ENCODE peak calls at places on chromosomes 2 and 18, in eight cellular contexts. Q is mesendoderm, J is GM23248, H is astrocyte, I is AG04450, A is small intestine, L is Peyer's patch, N is tibial artery. O is an unnamed sample.

GRCh38 chr2:104289646-104290565 is 564.0 kb upstream of the POU3F3 start:
- DNase-seq in N (no peak), H (no peak), Q (peak; percentile 18), L (no peak), A (no peak), J (no peak), I (no peak), O (no peak)

GRCh38 chr2:177038772-177039484 is 173.7 kb upstream of the HNRNPA3 start:
- DNase-seq in A (peak; percentile 9), I (no peak), N (no peak), J (peak; percentile 13), Q (no peak), H (no peak), L (no peak), O (no peak)

GRCh38 chr2:190911813-190912212 is 31.2 kb downstream of the GLS start:
- DNase-seq in N (no peak), A (peak; percentile 79), L (no peak), H (peak; percentile 14), Q (no peak), I (no peak), J (no peak), O (no peak)

GRCh38 chr18:3595282-3596273 is 145.6 kb downstream of the TGIF1 start:
- DNase-seq in H (peak; percentile 99), J (peak; percentile 96), Q (peak; percentile 76), A (peak; percentile 62), I (peak; percentile 90), N (peak; percentile 64), L (no peak), O (peak; percentile 79)

GRCh38 chr2:5794012-5794411 is 101.8 kb downstream of the SOX11 start:
- DNase-seq in J (no peak), Q (no peak), A (no peak), H (no peak), N (no peak), I (no peak), L (no peak), O (no peak)

GRCh38 chr2:223580951-223581350 is 21.2 kb downstream of the SCG2 start:
- DNase-seq in A (no peak), I (no peak), Q (no peak), L (no peak), H (peak; percentile 77), N (no peak), J (peak; percentile 88), O (no peak)

GRCh38 chr2:1967242-1968210 is 223.2 kb upstream of the PXDN start:
- DNase-seq in H (no peak), L (no peak), J (no peak), Q (no peak), A (no peak), N (no peak), I (no peak), O (no peak)

GRCh38 chr2:47174731-47175361 is 19.7 kb upstream of the STPG4 start:
- DNase-seq in H (peak; percentile 68), L (no peak), Q (peak; percentile 71), N (peak; percentile 56), I (no peak), A (peak; percentile 95), J (peak; percentile 82), O (peak; percentile 34)

GRCh38 chr2:232634319-232635150 is 1.1 kb downstream of the EFHD1 start:
- DNase-seq in I (no peak), Q (peak; percentile 66), H (no peak), L (no peak), A (no peak), J (no peak), N (peak; percentile 29), O (no peak)

GRCh38 chr2:8923173-8923572 is 80.3 kb downstream of the MBOAT2 start:
- DNase-seq in L (no peak), A (no peak), H (no peak), N (no peak), I (no peak), J (no peak), Q (no peak), O (no peak)

GRCh38 chr18:61352611-61353010 is 19.4 kb downstream of the CDH20 start:
- DNase-seq in N (no peak), A (no peak), I (no peak), Q (no peak), L (no peak), J (peak; percentile 35), H (no peak), O (no peak)

GRCh38 chr2:229454934-229455631 is 184.0 kb upstream of the PID1 start:
- DNase-seq in H (peak; percentile 99), A (no peak), L (no peak), N (no peak), J (peak; percentile 84), I (no peak), Q (no peak), O (no peak)

GRCh38 chr2:174693344-174693743 is 70.9 kb downstream of the CHRNA1 start:
- DNase-seq in A (no peak), H (no peak), Q (peak; percentile 64), I (no peak), J (no peak), N (no peak), L (no peak), O (no peak)

GRCh38 chr2:208820289-208820688 is 413.7 kb downstream of the PTH2R start:
- DNase-seq in Q (peak; percentile 65), L (no peak), A (no peak), N (no peak), H (no peak), I (no peak), J (peak; percentile 0), O (no peak)

GRCh38 chr2:140696449-140696848 is 1434.4 kb downstream of the LRP1B start:
- DNase-seq in H (no peak), L (no peak), Q (peak; percentile 39), N (no peak), A (no peak), I (no peak), J (no peak), O (no peak)

DNA sequence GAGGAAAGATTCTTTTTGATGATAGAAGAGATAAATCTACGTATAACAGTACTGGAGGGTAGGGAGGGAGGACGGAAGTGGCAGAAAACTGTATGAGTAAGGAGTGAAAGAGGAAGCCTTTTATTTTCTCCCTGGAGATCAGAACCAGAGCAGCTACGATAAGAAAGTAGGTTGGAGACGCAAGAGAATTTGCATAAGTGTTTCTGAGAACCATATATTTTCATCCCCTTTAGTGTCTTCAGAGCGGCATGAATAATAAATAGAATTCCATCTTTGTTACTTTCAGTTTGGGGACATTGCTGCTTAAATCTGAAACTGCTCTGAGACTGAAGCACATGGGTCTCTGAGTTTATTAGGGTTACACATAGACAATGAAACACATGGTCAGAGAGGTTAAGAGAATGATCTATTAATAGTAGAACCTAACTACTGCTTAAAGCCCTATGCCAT is 230.2 kb upstream of the TNP1 start:
- DNase-seq in N (no peak), J (peak; percentile 43), H (no peak), I (no peak), L (no peak), Q (no peak), A (no peak), O (no peak)
- H3K27ac ChIP-seq in N (peak overlapping the region; percentile 10), J (no peak overlapping the region), H (no peak overlapping the region), I (no peak overlapping the region), L (no peak overlapping the region), Q (no peak overlapping the region), A (no peak overlapping the region), O (no peak overlapping the region)

DNA sequence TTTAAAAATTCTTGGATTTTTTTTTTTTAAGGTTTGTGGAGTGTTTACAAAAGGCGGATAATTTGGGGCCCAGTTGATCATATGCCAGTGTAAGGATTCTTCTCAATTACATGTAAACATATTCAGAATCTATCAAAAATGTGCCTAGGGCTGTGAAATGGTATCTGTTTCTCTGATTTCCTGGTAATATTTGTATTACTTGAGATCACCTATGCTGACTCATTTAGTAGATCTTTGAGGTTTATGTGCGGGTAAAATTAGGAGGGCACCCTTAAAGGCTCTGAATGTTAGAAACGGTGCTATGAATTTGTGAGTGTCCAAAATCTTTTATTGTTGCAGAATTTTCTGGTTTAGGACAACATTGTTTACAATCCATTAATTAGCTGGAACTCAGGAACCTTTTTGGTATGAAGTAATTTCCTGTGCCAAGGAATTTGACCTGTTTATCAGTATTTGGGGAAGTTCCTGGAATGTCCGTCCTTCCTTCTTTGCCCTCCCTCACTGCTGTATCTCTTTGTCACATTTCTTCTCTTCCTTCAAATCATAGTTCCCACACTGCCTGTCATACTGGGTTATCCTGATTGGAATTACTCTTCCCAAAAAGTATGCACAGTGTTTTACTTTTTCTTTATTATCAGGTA is 130.5 kb downstream of the TANC1 start:
- DNase-seq in N (no peak), H (peak; percentile 71), L (no peak), I (no peak), Q (peak; percentile 60), J (no peak), A (no peak), O (no peak)
- H3K27ac ChIP-seq in N (peak overlapping the region; percentile 5), H (peak overlapping the region; percentile 60), L (no peak overlapping the region), I (no peak overlapping the region), Q (no peak overlapping the region), J (no peak overlapping the region), A (no peak overlapping the region), O (no peak overlapping the region)

DNA sequence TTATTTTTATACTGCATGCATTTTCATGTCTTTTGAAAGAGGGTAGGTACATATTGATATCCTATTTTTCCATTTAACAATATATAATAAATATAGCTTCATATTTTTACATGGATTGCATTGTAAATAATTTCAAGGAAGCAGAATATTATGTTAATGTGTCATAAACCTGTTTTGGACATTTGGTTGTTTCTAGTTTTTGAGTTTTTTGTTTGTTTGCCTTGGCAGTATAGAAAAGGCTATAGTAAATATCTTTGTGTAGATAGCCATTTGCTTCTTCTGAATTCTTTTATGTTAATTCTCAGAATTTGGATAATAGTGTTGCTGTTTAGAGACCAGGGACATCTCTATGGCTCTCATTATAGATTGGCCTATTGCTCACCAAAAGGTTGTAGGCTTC is 645.2 kb downstream of the SLC4A3 start:
- DNase-seq in Q (no peak), L (no peak), I (no peak), N (no peak), H (no peak), A (no peak), J (no peak), O (no peak)
- H3K27ac ChIP-seq in Q (no peak overlapping the region), L (no peak overlapping the region), I (no peak overlapping the region), N (no peak overlapping the region), H (no peak overlapping the region), A (no peak overlapping the region), J (no peak overlapping the region), O (no peak overlapping the region)

DNA sequence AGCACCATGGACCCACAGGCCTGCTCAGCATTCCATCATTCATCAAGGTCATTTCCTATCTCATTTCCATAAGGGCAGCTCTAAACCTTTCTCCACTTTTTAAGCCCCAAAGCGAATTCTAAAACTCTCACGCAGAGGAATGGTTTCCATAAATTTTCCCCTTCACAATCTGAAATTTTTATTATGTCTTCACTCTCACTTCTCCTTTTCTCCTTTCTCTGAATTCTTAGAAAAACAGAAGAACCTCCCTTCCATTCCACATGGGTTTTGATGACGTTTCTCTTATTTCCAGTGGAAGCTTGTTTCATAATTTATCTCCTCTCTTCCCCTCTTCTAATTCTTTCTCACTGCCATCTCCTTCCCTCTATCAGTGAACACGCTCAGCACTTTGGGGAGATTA is 97.3 kb downstream of the SPATS2L start:
- DNase-seq in Q (no peak), I (no peak), A (no peak), H (no peak), N (no peak), J (no peak), L (no peak), O (no peak)
- H3K27ac ChIP-seq in Q (no peak overlapping the region), I (peak overlapping the region; percentile 48), A (no peak overlapping the region), H (no peak overlapping the region), N (no peak overlapping the region), J (no peak overlapping the region), L (no peak overlapping the region), O (no peak overlapping the region)

O was measured in HL-60.